ENCODE peak calls at places on chromosomes 4 and X, in six cellular contexts. Y, Z, H, E, J and P are unnamed samples.

GRCh38 chrX:149267878-149268813 is 237.0 kb downstream of the IDS start:
- DNase-seq in Y (no peak), Z (no peak), H (no peak), E (no peak), J (no peak), P (no peak)

GRCh38 chr4:81377231-81377630 is 94.5 kb downstream of the RASGEF1B start:
- DNase-seq in Y (no peak), Z (no peak), H (no peak), E (no peak), J (no peak), P (no peak)

GRCh38 chrX:26649534-26649933 is 433.6 kb downstream of the MAGEB5 start:
- DNase-seq in Y (no peak), Z (peak; percentile 12), H (peak; percentile 7), E (peak; percentile 27), J (peak; percentile 29), P (no peak)

GRCh38 chr4:150235795-150236385 is 157.6 kb downstream of the DCLK2 start:
- DNase-seq in Y (no peak), Z (no peak), H (peak; percentile 72), E (peak; percentile 42), J (no peak), P (no peak)

GRCh38 chr4:4457803-4458550 is 71.1 kb downstream of the NSG1 start:
- DNase-seq in Y (no peak), Z (no peak), H (peak; percentile 79), E (peak; percentile 74), J (no peak), P (no peak)

GRCh38 chr4:148152868-148153630 is 289.2 kb downstream of the NR3C2 start:
- DNase-seq in Y (no peak), Z (no peak), H (no peak), E (no peak), J (no peak), P (no peak)

GRCh38 chr4:1080961-1081688 is 32.2 kb downstream of the RNF212 start:
- DNase-seq in Y (no peak), Z (no peak), H (peak; percentile 53), E (peak; percentile 71), J (no peak), P (no peak)

GRCh38 chr4:155523358-155523757 is 143.3 kb upstream of the GUCY1A1 start:
- DNase-seq in Y (no peak), Z (no peak), H (no peak), E (peak; percentile 54), J (no peak), P (no peak)

GRCh38 chr4:38677466-38677865 is 13.5 kb downstream of the KLF3 start:
- DNase-seq in Y (no peak), Z (no peak), H (no peak), E (no peak), J (no peak), P (no peak)

GRCh38 chrX:118655561-118656246 is 71.7 kb upstream of the IL13RA1 start:
- DNase-seq in Y (no peak), Z (no peak), H (peak; percentile 46), E (peak; percentile 65), J (no peak), P (no peak)

GRCh38 chr4:8272472-8273428 is 3.2 kb downstream of the HTRA3 start:
- DNase-seq in Y (peak; percentile 77), Z (no peak), H (no peak), E (peak; percentile 9), J (no peak), P (no peak)

GRCh38 chr4:47729086-47729763 is 108.6 kb downstream of the CORIN start:
- DNase-seq in Y (no peak), Z (no peak), H (peak; percentile 8), E (peak; percentile 11), J (no peak), P (no peak)

GRCh38 chrX:133053854-133054565 is 42.9 kb downstream of the USP26 start:
- DNase-seq in Y (no peak), Z (no peak), H (peak; percentile 14), E (no peak), J (peak; percentile 36), P (no peak)

GRCh38 chr4:6673660-6674499 is 19.8 kb upstream of the S100P start:
- DNase-seq in Y (peak; percentile 98), Z (peak; percentile 98), H (peak; percentile 94), E (peak; percentile 96), J (peak; percentile 98), P (peak; percentile 95)
- TF ChIP-seq CTCF in Y (no peak), Z (no peak), H (no peak), E (no peak), J (no peak), P (no peak)

GRCh38 chrX:78029663-78030062 is 60.2 kb upstream of the PGAM4 start:
- DNase-seq in Y (no peak), Z (peak; percentile 15), H (peak; percentile 14), E (peak; percentile 33), J (peak; percentile 17), P (no peak)
- TF ChIP-seq CTCF in Y (peak; percentile 37), Z (no peak), H (peak; percentile 43), E (peak; percentile 62), J (peak; percentile 49), P (no peak)

GRCh38 chr4:6873291-6873690 is 36.3 kb upstream of the TBC1D14 start:
- DNase-seq in Y (no peak), Z (no peak), H (no peak), E (no peak), J (peak; percentile 34), P (no peak)
- TF ChIP-seq CTCF in Y (no peak), Z (no peak), H (peak; percentile 15), E (no peak), J (peak; percentile 21), P (no peak)

GRCh38 chr4:118683513-118683912 is 1.7 kb upstream of the METTL14 start:
- DNase-seq in Y (no peak), Z (no peak), H (no peak), E (no peak), J (no peak), P (no peak)

GRCh38 chr4:118680808-118681207 is 4.4 kb upstream of the METTL14 start:
- DNase-seq in Y (no peak), Z (no peak), H (no peak), E (no peak), J (no peak), P (no peak)

GRCh38 chr4:118684873-118685811 is at the start of gene METTL14:
- DNase-seq in Y (peak; percentile 96), Z (peak; percentile 92), H (peak; percentile 95), E (peak; percentile 87), J (peak; percentile 97), P (peak; percentile 74)

GRCh38 chr4:118682928-118683327 is 2.3 kb upstream of the METTL14 start:
- DNase-seq in Y (no peak), Z (no peak), H (peak; percentile 14), E (peak; percentile 41), J (peak; percentile 35), P (no peak)
- TF ChIP-seq CTCF in Y (peak; percentile 27), Z (peak; percentile 23), H (peak; percentile 54), E (peak; percentile 53), J (peak; percentile 52), P (peak; percentile 32)

GRCh38 chr4:153137168-153137567 is 67.1 kb upstream of the TRIM2 start:
- DNase-seq in Y (no peak), Z (no peak), H (peak; percentile 83), E (peak; percentile 83), J (no peak), P (no peak)

GRCh38 chr4:153126137-153126536 is 78.1 kb upstream of the TRIM2 start:
- DNase-seq in Y (no peak), Z (no peak), H (no peak), E (peak; percentile 28), J (no peak), P (no peak)

GRCh38 chr4:153127773-153128494 is 76.3 kb upstream of the TRIM2 start:
- DNase-seq in Y (peak; percentile 80), Z (peak; percentile 90), H (peak; percentile 88), E (peak; percentile 77), J (peak; percentile 95), P (peak; percentile 78)

DNA sequence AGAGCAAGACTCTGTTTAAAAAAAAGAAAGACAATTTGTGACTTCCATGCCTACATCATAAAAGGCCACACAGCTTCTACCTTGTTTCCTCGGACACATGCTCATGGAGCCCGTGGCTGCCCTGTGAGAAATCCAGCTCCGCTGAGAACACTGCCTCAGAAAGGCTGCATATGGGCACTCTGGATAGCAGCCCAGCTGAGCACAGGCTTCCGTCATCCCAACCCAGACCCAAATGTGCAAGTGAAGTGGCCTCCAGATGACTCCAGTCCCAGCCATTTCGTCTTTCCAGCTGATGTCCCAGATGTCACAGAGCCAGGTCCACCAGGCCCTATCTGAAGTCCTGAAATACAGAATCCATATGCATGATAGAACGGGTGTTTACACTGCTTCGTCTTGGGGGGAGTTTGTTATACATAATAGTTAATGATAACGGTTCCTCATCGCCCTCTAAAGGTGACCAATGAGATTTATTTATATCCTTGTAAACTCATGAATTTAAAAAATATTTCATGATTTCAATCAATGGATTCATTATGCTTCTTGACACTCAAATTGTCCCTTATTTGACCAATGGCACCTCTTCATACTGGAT is 72.7 kb upstream of the TRIM2 start:
- DNase-seq in Y (no peak), Z (no peak), H (no peak), E (no peak), J (no peak), P (no peak)
- TF ChIP-seq CTCF in Y (no peak), Z (peak; percentile 15), H (no peak), E (peak; percentile 25), J (peak; percentile 33), P (no peak)